ENCODE peak calls at places on chromosome 9, in five cellular contexts. Q is endothelial cell, S is lung, N is progenitor cell of endocrine pancreas, E is GM10248. T is an unnamed sample.

GRCh38 chr9:12813960-12814876 is 39.4 kb downstream of the LURAP1L start:
- DNase-seq in N (no peak), S (peak), Q (no peak), E (no peak), T (no peak)

GRCh38 chr9:138008081-138008841 is 130.7 kb downstream of the CACNA1B start:
- DNase-seq in N (peak), Q (no peak), S (peak), E (no peak), T (no peak)

GRCh38 chr9:18749711-18750110 is 275.8 kb downstream of the ADAMTSL1 start:
- DNase-seq in N (no peak), E (no peak), Q (no peak), S (no peak), T (no peak)

GRCh38 chr9:21964925-21965385 is 29.2 kb downstream of the CDKN2A start:
- DNase-seq in Q (peak), N (no peak), E (peak), S (peak), T (peak)

GRCh38 chr9:86766912-86767311 is 180.4 kb downstream of the GAS1 start:
- DNase-seq in N (no peak), Q (no peak), E (no peak), S (no peak), T (no peak)

GRCh38 chr9:137240321-137240840 is 706 bp upstream of the TUBB4B start:
- DNase-seq in S (peak), N (no peak), Q (peak), E (peak), T (peak)

GRCh38 chr9:120412425-120412951 is 167.5 kb downstream of the CDK5RAP2 start:
- DNase-seq in S (no peak), E (no peak), N (no peak), Q (no peak), T (no peak)

GRCh38 chr9:105760053-105760452 is 65.7 kb downstream of the TMEM38B start:
- DNase-seq in E (no peak), Q (no peak), N (no peak), S (no peak), T (no peak)

GRCh38 chr9:73116030-73116429 is 35.6 kb upstream of the ANXA1 start:
- DNase-seq in E (peak), N (no peak), S (no peak), Q (no peak), T (peak)

GRCh38 chr9:36928670-36929349 is 105.3 kb downstream of the PAX5 start:
- DNase-seq in Q (no peak), E (peak), S (no peak), N (no peak), T (peak)

GRCh38 chr9:134405527-134405926 is 79.3 kb downstream of the RXRA start:
- DNase-seq in E (no peak), Q (no peak), S (no peak), N (no peak), T (no peak)

GRCh38 chr9:385818-386398 is 171.2 kb downstream of the DOCK8 start:
- DNase-seq in S (peak), N (peak), Q (peak), E (no peak), T (peak)

GRCh38 chr9:132826576-132827365 is 51.3 kb downstream of the AK8 start:
- DNase-seq in N (no peak), S (peak), E (no peak), Q (no peak), T (no peak)

GRCh38 chr9:2427016-2427891 is 194.3 kb upstream of the VLDLR start:
- DNase-seq in N (no peak), S (peak), E (no peak), Q (no peak), T (no peak)

GRCh38 chr9:14942037-14942436 is 31.8 kb upstream of the FREM1 start:
- DNase-seq in N (no peak), E (no peak), Q (no peak), S (no peak), T (no peak)

GRCh38 chr9:88280816-88281382 is 107.3 kb upstream of the SPIN1 start:
- DNase-seq in N (no peak), E (no peak), Q (peak), S (no peak), T (peak)

GRCh38 chr9:125493861-125494554 is 213.0 kb downstream of the MAPKAP1 start:
- DNase-seq in Q (no peak), N (no peak), E (no peak), S (no peak), T (no peak)

GRCh38 chr9:20621553-20622329 is 558 bp downstream of the MLLT3 start:
- DNase-seq in E (peak), Q (peak), N (peak), S (peak), T (peak)

GRCh38 chr9:107024193-107024592 is 161.2 kb downstream of the ZNF462 start:
- DNase-seq in Q (no peak), S (no peak), N (no peak), E (no peak), T (no peak)

GRCh38 chr9:37426846-37427245 is 4.3 kb downstream of the GRHPR start:
- DNase-seq in N (no peak), E (no peak), S (no peak), Q (no peak), T (no peak)

GRCh38 chr9:132798817-132799790 is 79.0 kb downstream of the AK8 start:
- DNase-seq in N (no peak), Q (no peak), S (peak), E (no peak), T (no peak)

GRCh38 chr9:131697097-131697496 is 42.8 kb downstream of the RAPGEF1 start:
- DNase-seq in S (no peak), N (no peak), Q (no peak), E (no peak), T (no peak)

GRCh38 chr9:127169507-127169883 is 47.1 kb upstream of the ANGPTL2 start:
- DNase-seq in E (no peak), N (no peak), Q (no peak), S (no peak), T (no peak)

GRCh38 chr9:112233769-112234168 is 58.7 kb upstream of the SUSD1 start:
- DNase-seq in N (no peak), E (no peak), Q (no peak), S (no peak), T (no peak)

GRCh38 chr9:136858844-136859757 is 7.0 kb downstream of the MAMDC4 start:
- DNase-seq in E (no peak), S (no peak), Q (no peak), N (no peak), T (no peak)

GRCh38 chr9:75914936-75915335 is 24.5 kb downstream of the PCSK5 start:
- DNase-seq in S (no peak), E (no peak), Q (no peak), N (no peak), T (no peak)

DNA sequence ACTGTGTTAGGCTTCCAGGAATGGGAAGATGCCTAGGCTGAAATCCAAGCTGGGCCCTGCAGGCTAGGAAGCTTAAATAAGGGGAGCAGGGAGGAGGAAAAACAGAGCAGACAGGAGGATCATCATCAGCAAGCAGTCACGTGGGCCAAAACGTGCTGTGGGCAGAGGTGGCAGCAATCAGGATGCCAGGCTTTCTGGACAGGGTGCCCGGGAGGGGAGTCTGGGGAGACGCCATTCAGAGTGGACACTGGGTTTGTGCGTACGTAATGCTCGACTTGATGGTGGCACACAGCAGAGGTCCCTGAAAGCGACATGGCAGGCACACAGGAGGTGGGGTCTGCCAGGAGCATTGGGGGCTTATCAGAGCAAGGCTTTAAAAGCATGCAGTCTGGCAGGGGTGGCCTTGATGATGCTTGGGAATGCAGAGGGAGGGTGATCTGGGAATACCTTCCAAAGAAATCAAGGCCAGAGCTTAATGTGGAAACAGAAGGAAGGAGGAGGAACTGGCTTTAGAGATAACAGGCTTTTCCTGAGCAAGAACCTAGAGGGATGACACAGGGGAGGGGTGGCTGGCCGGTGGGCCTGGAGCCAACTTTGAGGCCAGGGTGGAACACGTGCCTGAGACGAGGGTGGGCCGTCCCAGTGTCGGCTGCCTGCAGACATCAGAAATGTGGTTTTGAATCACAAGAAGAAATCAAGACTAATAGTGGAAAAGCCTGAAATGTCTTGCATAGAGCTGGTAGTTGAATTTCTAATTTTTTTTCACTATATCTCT is 212.6 kb downstream of the GADD45G start:
- DNase-seq in S (no peak), E (no peak), Q (no peak), N (no peak), T (no peak)
- TF ChIP-seq CTCF in S (no peak), E (no peak), Q (no peak), N (no peak), T (no peak)

DNA sequence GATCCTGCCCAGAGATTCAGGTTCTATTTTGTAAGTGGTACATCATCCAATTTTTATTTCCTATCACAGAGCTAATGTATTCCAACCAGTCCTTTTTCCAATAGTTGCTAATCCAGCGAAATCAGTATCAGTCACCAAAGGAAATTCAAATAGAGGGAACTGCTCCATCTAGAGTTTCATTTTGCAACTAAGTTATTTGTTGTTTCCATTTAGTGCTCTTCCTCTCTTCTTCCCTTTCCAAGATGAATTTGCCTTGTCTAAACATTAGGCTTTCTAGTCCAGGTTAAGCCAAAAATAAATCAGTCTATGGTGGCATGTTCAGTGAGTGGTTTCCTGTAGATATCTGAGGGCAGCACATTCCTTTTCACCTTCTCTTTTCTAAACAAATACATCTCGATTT is 79.8 kb upstream of the SPATA31D4 start:
- DNase-seq in E (no peak), N (no peak), S (no peak), Q (no peak), T (no peak)
- TF ChIP-seq CTCF in E (no peak), N (peak), S (peak), Q (no peak), T (no peak)

GRCh38 chr9:128412120-128412790 is 8.4 kb upstream of the CERCAM start:
- DNase-seq in S (peak), E (no peak), Q (peak), N (peak), T (peak)
- TF ChIP-seq CTCF in S (peak), E (peak), Q (peak), N (peak), T (peak)

DNA sequence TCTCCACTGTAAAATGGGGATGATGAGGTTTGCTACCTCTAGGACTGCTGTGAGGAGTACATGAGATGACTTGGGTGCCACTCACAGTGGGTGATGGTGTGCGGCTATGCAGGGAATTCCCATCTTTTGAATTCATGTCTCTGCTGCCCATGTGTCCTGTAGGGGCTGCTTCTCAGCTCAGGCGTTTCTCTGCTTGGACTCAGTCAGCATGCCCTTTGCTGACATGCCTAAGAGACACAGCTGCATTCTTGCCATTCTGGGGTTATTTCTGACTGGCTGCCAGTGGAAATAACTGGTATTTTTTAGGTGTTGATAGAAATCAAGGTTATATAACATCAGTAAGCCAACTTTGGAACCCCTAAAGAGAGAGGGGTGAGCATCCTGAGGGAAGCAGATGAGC is 24.3 kb upstream of the XPA start:
- DNase-seq in E (no peak), N (no peak), S (no peak), Q (no peak), T (no peak)
- TF ChIP-seq CTCF in E (no peak), N (no peak), S (no peak), Q (no peak), T (no peak)

DNA sequence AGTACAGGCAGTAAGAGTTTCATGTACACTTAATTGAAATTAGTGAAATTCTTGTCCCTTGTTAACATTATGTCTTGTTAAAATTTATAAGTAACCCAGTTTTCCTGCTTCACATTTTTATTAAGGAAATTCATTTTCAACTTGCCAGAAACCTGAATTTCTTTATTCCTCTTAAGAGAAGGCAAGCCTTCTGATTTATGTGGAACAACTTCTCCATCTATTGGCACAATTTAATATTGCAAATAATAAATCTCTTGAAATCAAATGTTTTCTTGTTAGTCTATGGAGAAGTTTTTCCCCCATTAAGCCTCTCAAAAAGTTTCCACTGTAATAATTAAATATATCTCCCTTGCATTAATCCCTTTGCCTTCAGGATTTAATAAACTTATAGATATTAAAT is 33.8 kb upstream of the ACO1 start:
- DNase-seq in Q (no peak), S (no peak), N (no peak), E (no peak), T (no peak)
- TF ChIP-seq CTCF in Q (peak), S (no peak), N (peak), E (peak), T (peak)

GRCh38 chr9:99222416-99223280 is 566 bp downstream of the SEC61B start:
- DNase-seq in E (no peak), S (no peak), Q (no peak), N (no peak), T (no peak)
- TF ChIP-seq CTCF in E (no peak), S (no peak), Q (no peak), N (no peak), T (no peak)

GRCh38 chr9:124423591-124423990 is 8.3 kb upstream of the PSMB7 start:
- DNase-seq in N (no peak), E (no peak), Q (no peak), S (no peak), T (no peak)

GRCh38 chr9:124423155-124423554 is 7.9 kb upstream of the PSMB7 start:
- DNase-seq in Q (no peak), N (no peak), E (no peak), S (no peak), T (no peak)

GRCh38 chr9:124420991-124421543 is 5.8 kb upstream of the PSMB7 start:
- DNase-seq in N (no peak), Q (no peak), S (no peak), E (no peak), T (no peak)

GRCh38 chr9:124415852-124416484 is 726 bp upstream of the PSMB7 start:
- DNase-seq in N (no peak), S (no peak), E (no peak), Q (no peak), T (no peak)

DNA sequence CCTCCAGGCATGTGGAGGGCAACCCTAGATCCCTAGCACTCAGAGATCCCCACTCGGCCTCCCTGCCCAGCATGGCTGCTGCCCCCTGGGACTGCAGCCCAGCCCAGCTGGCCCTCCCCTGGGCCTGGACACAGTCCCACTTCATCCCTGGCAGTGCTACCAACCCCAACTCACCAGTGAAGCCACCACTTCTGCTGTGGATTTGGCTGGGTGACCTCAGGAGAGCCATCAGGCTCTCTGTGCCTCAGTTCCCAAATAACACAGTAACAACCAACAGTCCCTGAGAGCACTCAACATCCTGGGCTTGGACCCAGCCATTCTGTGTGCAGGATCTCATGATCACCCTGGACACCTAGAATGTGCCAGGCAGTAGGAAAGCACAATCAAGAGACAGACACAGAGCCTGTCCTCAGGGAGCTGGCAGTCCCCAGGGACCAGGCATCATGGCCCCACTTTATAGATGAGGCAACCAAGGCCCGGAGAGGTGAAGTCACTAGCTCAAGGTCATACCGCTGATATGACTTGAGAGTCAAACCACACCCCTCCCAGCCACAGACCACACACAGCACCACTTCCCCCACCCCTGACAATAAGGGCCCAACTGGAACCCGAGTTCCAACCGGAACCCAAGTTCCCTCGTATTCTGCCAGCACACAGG is 4.7 kb upstream of the PSMB7 start:
- DNase-seq in S (no peak), E (no peak), Q (no peak), N (no peak), T (peak)
- TF ChIP-seq CTCF in S (no peak), E (no peak), Q (peak), N (peak), T (peak)

DNA sequence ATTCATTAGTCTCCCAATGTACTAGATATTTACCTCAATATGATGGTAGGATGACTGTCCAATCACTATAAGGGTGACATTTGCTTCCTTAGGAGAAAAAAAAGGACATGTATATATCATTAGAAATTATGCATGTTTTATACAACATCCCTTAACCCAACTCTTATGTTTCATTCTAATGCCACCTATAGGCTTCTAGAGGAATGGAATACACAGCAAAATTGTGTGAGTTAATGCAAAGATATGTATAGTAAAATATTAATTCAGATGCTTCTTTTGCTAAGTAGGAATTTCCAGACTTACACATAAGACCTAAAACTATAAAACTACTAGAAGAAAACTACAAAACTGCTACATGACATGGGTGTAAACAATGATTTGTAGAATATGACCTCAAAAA is 3.5 kb downstream of the PRXL2C start:
- DNase-seq in Q (no peak), S (no peak), E (no peak), N (no peak), T (no peak)
- TF ChIP-seq CTCF in Q (no peak), S (no peak), E (peak), N (peak), T (peak)

T was measured in activated CD8-positive, alpha-beta T cell treated with anti-CD3 and anti-CD28 coated beads for 36 hours.